ENCODE peak calls at places on chromosomes 11 and 22, in four cellular contexts. L is LoVo, M is colonic mucosa, Y is stomach. U is an unnamed sample.

GRCh38 chr11:127461575-127462344 is 461.2 kb upstream of the KIRREL3 start:
- DNase-seq in M (no peak), Y (no peak), L (no peak), U (no peak)

GRCh38 chr11:9089636-9090035 is 1.8 kb downstream of the SCUBE2 start:
- DNase-seq in L (no peak), Y (no peak), M (peak), U (no peak)

GRCh38 chr11:76209956-76210885 is 3.9 kb upstream of the WNT11 start:
- DNase-seq in L (peak), Y (peak), M (peak), U (peak)

GRCh38 chr22:49317369-49317768 is 510.3 kb downstream of the BRD1 start:
- DNase-seq in M (no peak), L (no peak), Y (no peak), U (no peak)

GRCh38 chr22:20940178-20940790 is 23.1 kb downstream of the CRKL start:
- DNase-seq in L (no peak), Y (no peak), M (no peak), U (no peak)

GRCh38 chr11:132718711-132719641 is 813.3 kb downstream of the OPCML start:
- DNase-seq in L (no peak), M (peak), Y (no peak), U (no peak)

GRCh38 chr11:117298195-117298594 is 7.0 kb downstream of the BACE1-AS start:
- DNase-seq in L (no peak), Y (no peak), M (no peak), U (no peak)

GRCh38 chr22:44491666-44492405 is 6.2 kb downstream of the RTL6 start:
- DNase-seq in L (no peak), Y (no peak), M (no peak), U (no peak)

GRCh38 chr22:43550024-43550620 is 138.3 kb downstream of the MPPED1 start:
- DNase-seq in Y (peak), M (no peak), L (no peak), U (peak)

GRCh38 chr11:106280041-106280440 is 202.6 kb downstream of the AASDHPPT start:
- DNase-seq in Y (no peak), M (no peak), L (no peak), U (no peak)

GRCh38 chr11:31477528-31478255 is 31.7 kb downstream of the IMMP1L start:
- DNase-seq in L (no peak), M (no peak), Y (no peak), U (no peak)

GRCh38 chr11:9112075-9112474 is 20.7 kb upstream of the SCUBE2 start:
- DNase-seq in L (no peak), Y (no peak), M (no peak), U (no peak)

GRCh38 chr11:127255239-127255638 is 254.7 kb upstream of the KIRREL3 start:
- DNase-seq in L (no peak), M (no peak), Y (no peak), U (no peak)

GRCh38 chr11:47127213-47127612 is 49.5 kb downstream of the ARFGAP2 start:
- DNase-seq in M (no peak), L (no peak), Y (no peak), U (no peak)

GRCh38 chr11:57777969-57778317 is 16.3 kb downstream of the CTNND1 start:
- DNase-seq in M (peak), L (peak), Y (peak), U (peak)

GRCh38 chr11:6623391-6624363 is 4.5 kb upstream of the TPP1 start:
- DNase-seq in M (no peak), Y (no peak), L (no peak), U (no peak)

GRCh38 chr22:31969789-31970489 is 25.6 kb downstream of the YWHAH start:
- DNase-seq in Y (peak), M (peak), L (peak), U (peak)

GRCh38 chr11:24872912-24873311 is 376.1 kb downstream of the LUZP2 start:
- DNase-seq in Y (no peak), L (no peak), M (no peak), U (no peak)

GRCh38 chr11:2072551-2073261 is 66.5 kb downstream of the IGF2 start:
- DNase-seq in Y (peak), L (no peak), M (no peak), U (no peak)

GRCh38 chr11:9687736-9688494 is 24.0 kb downstream of the SWAP70 start:
- DNase-seq in Y (peak), L (no peak), M (no peak), U (no peak)

GRCh38 chr11:118572914-118573550 is 823 bp downstream of the ARCN1 start:
- DNase-seq in Y (no peak), L (peak), M (peak), U (no peak)

GRCh38 chr11:120513436-120514315 is 2.1 kb downstream of the GRIK4 start:
- DNase-seq in Y (no peak), L (no peak), M (no peak), U (no peak)

U was measured in left lobe of liver.